ENCODE peak calls at places on chromosome 9, in four cellular contexts. One of them, this sample, is unnamed.

GRCh38 chr9:76512826-76513225 is 53.8 kb downstream of the GCNT1 start:
- DNase-seq in upper lobe of left lung: no peak
- DNase-seq in tibial nerve: no peak
- DNase-seq in retinal pigment epithelial cell: no peak
- DNase-seq in this sample: peak; percentile 49

GRCh38 chr9:10226996-10227395 is 385.8 kb downstream of the PTPRD start:
- DNase-seq in tibial nerve: no peak
- DNase-seq in retinal pigment epithelial cell: no peak
- DNase-seq in upper lobe of left lung: no peak
- DNase-seq in this sample: no peak

GRCh38 chr9:85941617-85941930 is 628 bp downstream of the NAA35 start:
- DNase-seq in upper lobe of left lung: no peak
- DNase-seq in retinal pigment epithelial cell: no peak
- DNase-seq in tibial nerve: no peak
- DNase-seq in this sample: peak; percentile 7

GRCh38 chr9:103183569-103184191 is 188.5 kb downstream of the CYLC2 start:
- DNase-seq in retinal pigment epithelial cell: no peak
- DNase-seq in tibial nerve: peak; percentile 5
- DNase-seq in upper lobe of left lung: no peak
- DNase-seq in this sample: no peak

GRCh38 chr9:2208991-2209390 is 193.8 kb downstream of the SMARCA2 start:
- DNase-seq in tibial nerve: no peak
- DNase-seq in upper lobe of left lung: no peak
- DNase-seq in retinal pigment epithelial cell: no peak
- DNase-seq in this sample: no peak

GRCh38 chr9:92728831-92729734 is 35.5 kb downstream of the BICD2 start:
- DNase-seq in tibial nerve: no peak
- DNase-seq in retinal pigment epithelial cell: no peak
- DNase-seq in upper lobe of left lung: peak; percentile 63
- DNase-seq in this sample: peak; percentile 38

GRCh38 chr9:21964925-21965385 is 29.2 kb downstream of the CDKN2A start:
- DNase-seq in retinal pigment epithelial cell: peak; percentile 61
- DNase-seq in upper lobe of left lung: peak; percentile 33
- DNase-seq in tibial nerve: no peak
- DNase-seq in this sample: peak; percentile 88

GRCh38 chr9:133393399-133393798 is 17.2 kb downstream of the STKLD1 start:
- DNase-seq in upper lobe of left lung: no peak
- DNase-seq in tibial nerve: no peak
- DNase-seq in retinal pigment epithelial cell: no peak
- DNase-seq in this sample: no peak

GRCh38 chr9:111598730-111599091 is 736 bp downstream of the PTGR1 start:
- DNase-seq in upper lobe of left lung: peak; percentile 41
- DNase-seq in tibial nerve: peak; percentile 28
- DNase-seq in retinal pigment epithelial cell: no peak
- DNase-seq in this sample: peak; percentile 62

GRCh38 chr9:125066839-125067619 is 76.3 kb downstream of the SCAI start:
- DNase-seq in retinal pigment epithelial cell: no peak
- DNase-seq in upper lobe of left lung: no peak
- DNase-seq in tibial nerve: peak; percentile 12
- DNase-seq in this sample: no peak

GRCh38 chr9:2144619-2145018 is 129.5 kb downstream of the SMARCA2 start:
- DNase-seq in tibial nerve: no peak
- DNase-seq in retinal pigment epithelial cell: no peak
- DNase-seq in upper lobe of left lung: no peak
- DNase-seq in this sample: no peak

GRCh38 chr9:113886933-113887332 is 10.8 kb downstream of the ZNF618 start:
- DNase-seq in tibial nerve: no peak
- DNase-seq in upper lobe of left lung: no peak
- DNase-seq in retinal pigment epithelial cell: no peak
- DNase-seq in this sample: peak; percentile 45

GRCh38 chr9:82231411-82231810 is 242.8 kb downstream of the SPATA31D1 start:
- DNase-seq in upper lobe of left lung: no peak
- DNase-seq in tibial nerve: no peak
- DNase-seq in retinal pigment epithelial cell: no peak
- DNase-seq in this sample: no peak

GRCh38 chr9:37639874-37640273 is 10.9 kb upstream of the FRMPD1 start:
- DNase-seq in upper lobe of left lung: no peak
- DNase-seq in retinal pigment epithelial cell: no peak
- DNase-seq in tibial nerve: no peak
- DNase-seq in this sample: no peak

GRCh38 chr9:109411818-109412352 is 86.2 kb downstream of the PTPN3 start:
- DNase-seq in upper lobe of left lung: no peak
- DNase-seq in retinal pigment epithelial cell: no peak
- DNase-seq in tibial nerve: peak; percentile 10
- DNase-seq in this sample: peak; percentile 77

GRCh38 chr9:118961857-118962256 is 407.4 kb downstream of the BRINP1 start:
- DNase-seq in retinal pigment epithelial cell: peak; percentile 79
- DNase-seq in upper lobe of left lung: no peak
- DNase-seq in tibial nerve: no peak
- DNase-seq in this sample: peak; percentile 41

GRCh38 chr9:89746385-89747116 is 141.7 kb downstream of the GADD45G start:
- DNase-seq in upper lobe of left lung: no peak
- DNase-seq in tibial nerve: peak; percentile 26
- DNase-seq in retinal pigment epithelial cell: no peak
- DNase-seq in this sample: no peak

GRCh38 chr9:81611664-81612063 is 77.7 kb downstream of the TLE1 start:
- DNase-seq in tibial nerve: no peak
- DNase-seq in retinal pigment epithelial cell: no peak
- DNase-seq in upper lobe of left lung: no peak
- DNase-seq in this sample: no peak

GRCh38 chr9:88932766-88933165 is 58.5 kb upstream of the S1PR3 start:
- DNase-seq in tibial nerve: no peak
- DNase-seq in upper lobe of left lung: no peak
- DNase-seq in retinal pigment epithelial cell: no peak
- DNase-seq in this sample: no peak

GRCh38 chr9:121284733-121285451 is 16.9 kb downstream of the GSN start:
- DNase-seq in upper lobe of left lung: no peak
- DNase-seq in tibial nerve: peak; percentile 58
- DNase-seq in retinal pigment epithelial cell: no peak
- DNase-seq in this sample: no peak

GRCh38 chr9:36268007-36268427 is 9.8 kb upstream of the GNE start:
- DNase-seq in upper lobe of left lung: no peak
- DNase-seq in tibial nerve: no peak
- DNase-seq in retinal pigment epithelial cell: no peak
- DNase-seq in this sample: no peak

GRCh38 chr9:126375386-126375785 is 48.8 kb downstream of the MVB12B start:
- DNase-seq in upper lobe of left lung: peak; percentile 54
- DNase-seq in tibial nerve: no peak
- DNase-seq in retinal pigment epithelial cell: no peak
- DNase-seq in this sample: peak; percentile 45

GRCh38 chr9:130331573-130331972 is 66.0 kb downstream of the HMCN2 start:
- DNase-seq in upper lobe of left lung: no peak
- DNase-seq in tibial nerve: peak; percentile 78
- DNase-seq in retinal pigment epithelial cell: peak; percentile 68
- DNase-seq in this sample: peak; percentile 20

GRCh38 chr9:99823392-99824377 is 2.0 kb downstream of the NR4A3 start:
- DNase-seq in upper lobe of left lung: peak; percentile 35
- DNase-seq in tibial nerve: no peak
- DNase-seq in retinal pigment epithelial cell: no peak
- DNase-seq in this sample: peak; percentile 36
- H3K4me3 ChIP-seq in upper lobe of left lung: peak overlapping the region; percentile 71
- H3K4me3 ChIP-seq in tibial nerve: peak overlapping the region; percentile 90
- H3K4me3 ChIP-seq in retinal pigment epithelial cell: peak overlapping the region; percentile 83
- H3K4me3 ChIP-seq in this sample: peak overlapping the region; percentile 89

GRCh38 chr9:72207278-72207677 is 58.0 kb downstream of the GDA start:
- DNase-seq in tibial nerve: no peak
- DNase-seq in upper lobe of left lung: no peak
- DNase-seq in retinal pigment epithelial cell: no peak
- DNase-seq in this sample: no peak

GRCh38 chr9:72200452-72200851 is 51.2 kb downstream of the GDA start:
- DNase-seq in tibial nerve: no peak
- DNase-seq in retinal pigment epithelial cell: no peak
- DNase-seq in upper lobe of left lung: no peak
- DNase-seq in this sample: no peak

GRCh38 chr9:72205513-72205912 is 56.3 kb downstream of the GDA start:
- DNase-seq in retinal pigment epithelial cell: no peak
- DNase-seq in upper lobe of left lung: no peak
- DNase-seq in tibial nerve: no peak
- DNase-seq in this sample: no peak

GRCh38 chr9:72204062-72204461 is 54.8 kb downstream of the GDA start:
- DNase-seq in upper lobe of left lung: no peak
- DNase-seq in retinal pigment epithelial cell: no peak
- DNase-seq in tibial nerve: no peak
- DNase-seq in this sample: no peak

DNA sequence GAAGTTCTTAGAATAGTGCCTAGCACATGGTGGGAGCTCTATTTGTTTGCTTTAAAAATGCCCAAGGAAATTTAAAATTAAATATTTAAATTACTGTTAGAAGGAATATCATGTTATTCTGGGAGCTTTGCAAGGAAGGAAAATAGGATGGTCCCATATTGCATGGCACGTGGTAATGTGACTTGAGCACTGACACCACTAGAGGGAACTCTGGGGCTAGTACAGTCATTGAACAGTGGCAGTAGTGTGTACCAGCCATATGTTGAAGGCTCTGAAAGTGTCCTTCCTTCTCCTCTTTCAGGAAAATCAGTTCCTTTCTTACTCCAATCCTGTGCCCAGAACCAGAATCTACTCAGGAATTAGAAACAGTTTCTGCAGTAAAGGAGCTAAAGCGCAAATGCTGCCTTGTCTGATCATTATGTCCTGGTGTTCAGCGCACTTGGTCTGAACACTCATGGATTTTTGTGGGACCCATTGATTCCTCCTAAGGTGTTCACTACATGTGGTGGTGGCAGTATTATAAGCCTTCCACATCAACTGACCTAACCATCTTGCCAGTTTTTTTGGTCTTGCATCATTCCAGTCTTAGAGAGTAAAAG is 54.1 kb downstream of the GDA start:
- DNase-seq in tibial nerve: no peak
- DNase-seq in retinal pigment epithelial cell: no peak
- DNase-seq in upper lobe of left lung: no peak
- DNase-seq in this sample: peak; percentile 50
- TF ChIP-seq CTCF in tibial nerve: no peak
- TF ChIP-seq CTCF in retinal pigment epithelial cell: peak; percentile 74
- TF ChIP-seq CTCF in upper lobe of left lung: no peak
- TF ChIP-seq CTCF in this sample: peak; percentile 66

DNA sequence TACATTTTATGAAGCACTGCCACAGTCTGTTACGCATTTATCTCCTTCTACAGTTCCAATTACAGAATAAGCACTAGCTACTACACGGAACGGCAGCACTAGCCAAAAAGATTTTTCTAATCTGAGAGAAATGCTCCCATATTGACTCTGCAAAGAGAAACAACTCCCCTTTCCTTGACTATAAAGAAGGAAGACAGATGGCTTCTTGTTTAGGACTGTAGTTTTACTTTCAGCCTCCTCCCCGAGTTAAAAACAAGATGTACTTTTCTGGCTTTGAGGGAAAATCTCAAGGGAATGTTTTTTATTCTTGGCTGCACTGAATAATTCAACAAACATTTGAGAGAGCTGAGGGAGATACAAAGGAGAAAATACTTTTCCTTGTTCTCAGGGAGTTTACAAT is 1.9 kb upstream of the SLC44A1 start:
- DNase-seq in upper lobe of left lung: no peak
- DNase-seq in retinal pigment epithelial cell: no peak
- DNase-seq in tibial nerve: no peak
- DNase-seq in this sample: peak; percentile 46
- H3K4me3 ChIP-seq in upper lobe of left lung: no peak overlapping the region
- H3K4me3 ChIP-seq in retinal pigment epithelial cell: no peak overlapping the region
- H3K4me3 ChIP-seq in tibial nerve: no peak overlapping the region
- H3K4me3 ChIP-seq in this sample: peak overlapping the region; percentile 37

GRCh38 chr9:135671591-135672041 is 8.5 kb downstream of the LCN9 start:
- DNase-seq in retinal pigment epithelial cell: no peak
- DNase-seq in tibial nerve: no peak
- DNase-seq in upper lobe of left lung: no peak
- DNase-seq in this sample: no peak
- TF ChIP-seq CTCF in retinal pigment epithelial cell: no peak
- TF ChIP-seq CTCF in tibial nerve: no peak
- TF ChIP-seq CTCF in upper lobe of left lung: no peak
- TF ChIP-seq CTCF in this sample: no peak

GRCh38 chr9:95009459-95009858 is 283.0 kb downstream of the AOPEP start:
- DNase-seq in tibial nerve: no peak
- DNase-seq in upper lobe of left lung: no peak
- DNase-seq in retinal pigment epithelial cell: no peak
- DNase-seq in this sample: no peak
- H3K4me3 ChIP-seq in tibial nerve: no peak overlapping the region
- H3K4me3 ChIP-seq in upper lobe of left lung: no peak overlapping the region
- H3K4me3 ChIP-seq in retinal pigment epithelial cell: no peak overlapping the region
- H3K4me3 ChIP-seq in this sample: no peak overlapping the region

This sample was measured in choroid plexus epithelial cell.